ENCODE peak calls at places on chromosomes 7 and 10, in seven cellular contexts. U is endothelial cell of umbilical vein, Y is left ventricle myocardium inferior, F is epithelial cell of esophagus, A is breast epithelium, N is astrocyte of the spinal cord, O is type B pancreatic cell. X is an unnamed sample.
A peak's percentile ranks its signal among the peaks of the same experiment; 100 is the strongest.

GRCh38 chr10:20683345-20683744 is 213.8 kb downstream of the NEBL start:
- DNase-seq in U (no peak), Y (no peak), F (no peak), A (no peak), N (no peak), O (no peak), X (no peak)

GRCh38 chr10:101060951-101061813 is 607 bp upstream of the KAZALD1 start:
- DNase-seq in U (peak; percentile 93), Y (peak; percentile 97), F (peak; percentile 79), A (peak; percentile 88), N (peak; percentile 93), O (peak; percentile 97), X (peak; percentile 84)

GRCh38 chr7:115183431-115184057 is 261.6 kb downstream of the MDFIC start:
- DNase-seq in U (no peak), Y (no peak), F (no peak), A (no peak), N (peak; percentile 14), O (no peak), X (no peak)

GRCh38 chr10:88915781-88916180 is 35.7 kb downstream of the STAMBPL1 start:
- DNase-seq in U (no peak), Y (no peak), F (no peak), A (no peak), N (no peak), O (no peak), X (no peak)

GRCh38 chr7:151503902-151504714 is 15.6 kb downstream of the RHEB start:
- DNase-seq in U (no peak), Y (no peak), F (peak; percentile 88), A (no peak), N (peak; percentile 69), O (no peak), X (peak; percentile 59)

GRCh38 chr10:47374611-47375536 is 9.2 kb downstream of the ZNF488 start:
- DNase-seq in U (no peak), Y (no peak), F (no peak), A (no peak), N (peak; percentile 50), O (peak; percentile 32), X (no peak)

GRCh38 chr7:32048970-32049369 is 21.2 kb downstream of the PDE1C start:
- DNase-seq in U (no peak), Y (no peak), F (no peak), A (no peak), N (no peak), O (no peak), X (no peak)

GRCh38 chr10:11260136-11260535 is 242.5 kb downstream of the CELF2 start:
- DNase-seq in U (no peak), Y (no peak), F (no peak), A (no peak), N (no peak), O (no peak), X (no peak)

GRCh38 chr10:110522365-110522988 is 24.8 kb downstream of the DUSP5 start:
- DNase-seq in U (peak; percentile 29), Y (no peak), F (no peak), A (no peak), N (peak; percentile 60), O (no peak), X (no peak)

GRCh38 chr10:21161647-21162046 is 264.5 kb upstream of the NEBL start:
- DNase-seq in U (no peak), Y (no peak), F (no peak), A (no peak), N (no peak), O (no peak), X (no peak)

GRCh38 chr10:15236340-15236739 is 67.8 kb upstream of the NMT2 start:
- DNase-seq in U (no peak), Y (no peak), F (peak; percentile 33), A (no peak), N (peak; percentile 27), O (no peak), X (no peak)

GRCh38 chr10:94673614-94674321 is 9.8 kb upstream of the CYP2C18 start:
- DNase-seq in U (no peak), Y (no peak), F (peak; percentile 46), A (no peak), N (no peak), O (no peak), X (no peak)

GRCh38 chr10:67612577-67613537 is 83.1 kb downstream of the CTNNA3 start:
- DNase-seq in U (no peak), Y (no peak), F (no peak), A (no peak), N (peak; percentile 68), O (no peak), X (no peak)

GRCh38 chr7:31603076-31603475 is 83.9 kb upstream of the PPP1R17 start:
- DNase-seq in U (no peak), Y (no peak), F (peak; percentile 33), A (no peak), N (peak; percentile 7), O (no peak), X (no peak)

GRCh38 chr7:133724694-133725093 is 402.4 kb upstream of the LRGUK start:
- DNase-seq in U (no peak), Y (no peak), F (no peak), A (no peak), N (no peak), O (no peak), X (no peak)

DNA sequence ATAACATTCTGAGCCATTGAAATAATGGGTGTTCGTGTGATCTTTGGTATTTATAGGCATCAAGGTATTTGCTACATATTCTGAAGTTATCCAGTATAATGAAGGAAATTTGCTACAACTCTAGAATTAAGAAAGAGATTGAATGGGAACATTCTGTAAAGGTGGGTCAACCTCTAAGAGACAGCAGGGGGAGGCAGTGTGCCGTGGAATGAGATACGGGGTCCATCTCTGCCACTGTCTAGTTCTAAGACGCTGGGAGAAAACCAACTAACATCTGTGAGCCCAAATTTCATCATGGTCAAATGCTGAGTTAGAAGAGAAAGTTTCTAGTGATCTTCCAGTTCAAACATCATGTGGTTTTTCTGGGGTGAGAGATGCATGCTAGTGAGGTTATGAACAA is 368.9 kb downstream of the SORCS1 start:
- DNase-seq in U (no peak), Y (peak; percentile 24), F (no peak), A (no peak), N (no peak), O (no peak), X (no peak)
- TF ChIP-seq CTCF in U (no peak), Y (peak; percentile 61), F (no peak), A (no peak), N (no peak), O (peak; percentile 83), X (peak; percentile 56)

GRCh38 chr7:19102884-19103283 is 14.6 kb downstream of the TWIST1 start:
- DNase-seq in U (no peak), Y (no peak), F (no peak), A (no peak), N (no peak), O (no peak), X (no peak)
- TF ChIP-seq CTCF in U (no peak), Y (no peak), F (no peak), A (no peak), N (no peak), O (no peak), X (no peak)

DNA sequence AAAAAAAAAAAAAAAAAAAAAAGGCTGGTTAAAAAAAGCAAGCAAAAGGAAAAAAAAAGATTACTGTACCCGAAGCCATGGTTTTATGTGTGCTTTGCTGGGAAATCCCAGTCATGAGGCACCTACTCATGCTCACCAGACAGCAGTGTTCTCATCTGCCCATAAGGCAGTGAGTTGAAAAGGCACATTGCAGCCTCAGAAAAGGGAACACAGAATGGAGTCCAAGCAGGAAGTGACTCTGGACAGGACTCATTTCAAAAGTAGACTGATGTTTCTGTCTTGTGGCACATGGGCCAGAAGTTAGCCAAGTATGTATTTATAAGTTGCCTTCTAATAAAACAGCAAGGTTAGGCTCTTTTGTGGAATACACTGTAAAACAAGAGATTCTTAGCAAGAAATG is 40.2 kb downstream of the PDSS1 start:
- DNase-seq in U (no peak), Y (no peak), F (peak; percentile 85), A (no peak), N (peak; percentile 43), O (no peak), X (peak; percentile 86)
- TF ChIP-seq CTCF in U (no peak), Y (no peak), F (no peak), A (no peak), N (no peak), O (no peak), X (no peak)

GRCh38 chr7:66837007-66837406 is 84.0 kb upstream of the TMEM248 start:
- DNase-seq in U (peak; percentile 20), Y (no peak), F (peak; percentile 42), A (no peak), N (peak; percentile 5), O (no peak), X (peak; percentile 64)
- TF ChIP-seq CTCF in U (peak; percentile 37), Y (no peak), F (peak; percentile 29), A (no peak), N (peak; percentile 37), O (peak; percentile 73), X (peak; percentile 67)

GRCh38 chr7:37208528-37208927 is 240.1 kb downstream of the ELMO1 start:
- DNase-seq in U (peak; percentile 73), Y (peak; percentile 44), F (peak; percentile 66), A (no peak), N (peak; percentile 4), O (no peak), X (peak; percentile 53)
- TF ChIP-seq CTCF in U (peak; percentile 61), Y (peak; percentile 69), F (peak; percentile 66), A (no peak), N (no peak), O (peak; percentile 75), X (peak; percentile 51)

DNA sequence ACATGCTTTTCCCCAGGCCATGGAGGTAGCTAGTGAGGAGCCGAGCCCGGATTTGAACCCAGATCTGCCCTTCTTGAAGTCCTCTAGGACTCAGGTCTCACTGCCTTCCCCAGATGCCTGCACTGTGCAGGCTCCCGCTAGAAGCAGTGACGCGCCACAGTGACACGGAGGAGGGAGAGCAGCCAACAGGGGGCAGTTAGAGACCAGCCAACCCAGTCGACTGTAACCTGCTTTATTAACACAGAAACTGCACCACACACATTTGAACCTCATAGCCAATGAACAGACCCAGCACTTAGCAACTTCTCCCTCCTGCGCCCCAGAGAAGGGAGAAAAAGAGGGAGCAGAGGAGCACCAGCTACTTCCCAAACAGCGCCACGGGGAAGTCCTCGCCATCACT is 27.4 kb downstream of the PILRA start:
- DNase-seq in U (peak; percentile 30), Y (no peak), F (peak; percentile 9), A (no peak), N (no peak), O (no peak), X (no peak)
- TF ChIP-seq CTCF in U (peak; percentile 24), Y (no peak), F (no peak), A (no peak), N (peak; percentile 7), O (peak; percentile 48), X (no peak)